ENCODE peak calls at places on chromosomes 3 and 15, in nine cellular contexts. One of them, this sample, is unnamed.
A peak's percentile ranks its signal among the peaks of the same experiment; 100 is the strongest.

GRCh38 chr3:119245778-119246177 is 5.1 kb upstream of the B4GALT4 start:
- DNase-seq in pancreas: no peak
- DNase-seq in HCT116: no peak
- DNase-seq in astrocyte of the spinal cord: no peak
- DNase-seq in adrenal gland: peak; percentile 52
- DNase-seq in right atrium auricular region: no peak
- DNase-seq in foreskin keratinocyte: no peak
- DNase-seq in progenitor cell of endocrine pancreas: no peak
- DNase-seq in BJ: no peak
- DNase-seq in this sample: no peak

GRCh38 chr3:24305795-24306467 is 188.7 kb downstream of the THRB start:
- DNase-seq in foreskin keratinocyte: no peak
- DNase-seq in HCT116: no peak
- DNase-seq in progenitor cell of endocrine pancreas: no peak
- DNase-seq in pancreas: no peak
- DNase-seq in adrenal gland: no peak
- DNase-seq in astrocyte of the spinal cord: peak; percentile 33
- DNase-seq in right atrium auricular region: no peak
- DNase-seq in BJ: no peak
- DNase-seq in this sample: peak; percentile 55

GRCh38 chr3:119690043-119690656 is 12.7 kb upstream of the CFAP91 start:
- DNase-seq in BJ: no peak
- DNase-seq in right atrium auricular region: no peak
- DNase-seq in progenitor cell of endocrine pancreas: no peak
- DNase-seq in adrenal gland: no peak
- DNase-seq in astrocyte of the spinal cord: peak; percentile 46
- DNase-seq in HCT116: no peak
- DNase-seq in foreskin keratinocyte: no peak
- DNase-seq in pancreas: no peak
- DNase-seq in this sample: peak; percentile 48

GRCh38 chr15:70328137-70329115 is 230.7 kb upstream of the TLE3 start:
- DNase-seq in BJ: peak; percentile 52
- DNase-seq in foreskin keratinocyte: no peak
- DNase-seq in progenitor cell of endocrine pancreas: no peak
- DNase-seq in astrocyte of the spinal cord: peak; percentile 94
- DNase-seq in right atrium auricular region: peak; percentile 59
- DNase-seq in adrenal gland: peak; percentile 43
- DNase-seq in HCT116: no peak
- DNase-seq in pancreas: no peak
- DNase-seq in this sample: no peak

GRCh38 chr15:94972314-94972713 is 741.0 kb downstream of the MCTP2 start:
- DNase-seq in right atrium auricular region: no peak
- DNase-seq in pancreas: no peak
- DNase-seq in adrenal gland: no peak
- DNase-seq in HCT116: no peak
- DNase-seq in foreskin keratinocyte: peak; percentile 35
- DNase-seq in BJ: no peak
- DNase-seq in progenitor cell of endocrine pancreas: no peak
- DNase-seq in astrocyte of the spinal cord: peak; percentile 0
- DNase-seq in this sample: peak; percentile 20

GRCh38 chr15:74270155-74270554 is 34.0 kb downstream of the CCDC33 start:
- DNase-seq in right atrium auricular region: no peak
- DNase-seq in HCT116: no peak
- DNase-seq in progenitor cell of endocrine pancreas: no peak
- DNase-seq in astrocyte of the spinal cord: no peak
- DNase-seq in pancreas: no peak
- DNase-seq in foreskin keratinocyte: no peak
- DNase-seq in BJ: no peak
- DNase-seq in adrenal gland: no peak
- DNase-seq in this sample: no peak

GRCh38 chr3:108485146-108485545 is 25.2 kb downstream of the MYH15 start:
- DNase-seq in astrocyte of the spinal cord: no peak
- DNase-seq in adrenal gland: no peak
- DNase-seq in pancreas: no peak
- DNase-seq in foreskin keratinocyte: no peak
- DNase-seq in progenitor cell of endocrine pancreas: no peak
- DNase-seq in HCT116: no peak
- DNase-seq in BJ: no peak
- DNase-seq in right atrium auricular region: no peak
- DNase-seq in this sample: no peak

GRCh38 chr15:101499863-101500713 is 10.6 kb upstream of the PCSK6 start:
- DNase-seq in adrenal gland: peak; percentile 95
- DNase-seq in right atrium auricular region: no peak
- DNase-seq in pancreas: peak; percentile 90
- DNase-seq in progenitor cell of endocrine pancreas: no peak
- DNase-seq in HCT116: no peak
- DNase-seq in foreskin keratinocyte: no peak
- DNase-seq in BJ: no peak
- DNase-seq in astrocyte of the spinal cord: no peak
- DNase-seq in this sample: peak; percentile 65

GRCh38 chr3:161107311-161107710 is 2.2 kb upstream of the B3GALNT1 start:
- DNase-seq in HCT116: no peak
- DNase-seq in foreskin keratinocyte: no peak
- DNase-seq in right atrium auricular region: no peak
- DNase-seq in pancreas: no peak
- DNase-seq in progenitor cell of endocrine pancreas: no peak
- DNase-seq in BJ: no peak
- DNase-seq in astrocyte of the spinal cord: no peak
- DNase-seq in adrenal gland: no peak
- DNase-seq in this sample: no peak

GRCh38 chr3:15332405-15333098 is at the start of gene SH3BP5:
- DNase-seq in foreskin keratinocyte: no peak
- DNase-seq in adrenal gland: peak; percentile 88
- DNase-seq in BJ: no peak
- DNase-seq in HCT116: peak; percentile 26
- DNase-seq in right atrium auricular region: peak; percentile 79
- DNase-seq in progenitor cell of endocrine pancreas: peak; percentile 60
- DNase-seq in pancreas: peak; percentile 57
- DNase-seq in astrocyte of the spinal cord: peak; percentile 53
- DNase-seq in this sample: peak; percentile 63
- TF ChIP-seq CTCF in foreskin keratinocyte: peak; percentile 84
- TF ChIP-seq CTCF in adrenal gland: peak; percentile 92
- TF ChIP-seq CTCF in BJ: peak; percentile 31
- TF ChIP-seq CTCF in HCT116: no peak
- TF ChIP-seq CTCF in right atrium auricular region: peak; percentile 74
- TF ChIP-seq CTCF in progenitor cell of endocrine pancreas: peak; percentile 66
- TF ChIP-seq CTCF in pancreas: peak; percentile 59
- TF ChIP-seq CTCF in astrocyte of the spinal cord: peak; percentile 60
- TF ChIP-seq CTCF in this sample: peak; percentile 53

DNA sequence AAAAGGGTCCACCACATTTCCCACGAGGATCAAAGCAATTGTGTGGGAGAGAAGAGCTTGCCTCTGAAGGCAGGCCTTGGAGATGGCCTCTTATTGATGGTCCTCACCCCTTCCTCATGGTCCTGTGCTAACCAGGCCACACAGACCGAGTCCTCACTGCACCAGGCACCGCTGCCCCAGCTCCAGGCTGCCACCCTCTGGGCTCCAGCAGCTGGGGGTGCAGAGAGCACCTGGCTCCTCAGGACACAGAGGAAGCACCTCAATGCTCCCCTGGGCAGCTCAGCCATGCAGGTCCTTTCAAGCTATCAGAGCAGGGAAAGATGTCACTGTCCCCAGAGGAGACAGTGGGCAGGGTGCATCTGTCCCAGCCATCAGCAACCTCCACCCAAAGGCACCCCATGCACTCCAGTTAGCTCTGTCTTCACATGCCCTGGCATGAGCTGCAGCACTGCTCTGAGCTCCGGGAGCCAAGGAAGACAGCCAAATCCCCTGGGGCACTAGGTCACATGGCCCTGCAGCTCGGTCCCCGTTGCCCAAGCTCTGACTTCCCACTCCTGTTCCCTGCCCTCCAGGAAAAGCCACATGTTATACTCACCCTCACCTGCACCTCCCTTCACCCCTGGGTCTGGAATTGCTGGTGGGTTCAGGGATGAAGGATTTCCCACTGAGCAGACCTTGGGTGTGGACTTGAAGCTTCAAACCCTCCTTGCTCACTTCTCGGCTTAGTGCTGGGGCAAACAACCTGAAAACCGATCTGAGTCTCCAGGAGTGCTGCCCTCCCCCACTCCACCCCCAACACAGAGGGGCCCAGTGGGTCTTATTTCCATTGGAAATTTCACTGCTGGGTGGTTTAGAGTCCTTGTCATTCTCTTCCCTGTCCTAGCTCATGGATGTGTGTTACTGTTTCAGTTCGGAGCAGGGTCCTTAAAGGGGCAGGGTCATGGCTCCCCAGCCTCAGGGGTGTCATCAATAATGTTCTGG is 32.6 kb downstream of the ALS2CL start:
- DNase-seq in BJ: no peak
- DNase-seq in astrocyte of the spinal cord: no peak
- DNase-seq in pancreas: no peak
- DNase-seq in right atrium auricular region: peak; percentile 51
- DNase-seq in foreskin keratinocyte: peak; percentile 21
- DNase-seq in adrenal gland: no peak
- DNase-seq in HCT116: no peak
- DNase-seq in progenitor cell of endocrine pancreas: no peak
- DNase-seq in this sample: peak; percentile 60
- TF ChIP-seq CTCF in BJ: no peak
- TF ChIP-seq CTCF in astrocyte of the spinal cord: no peak
- TF ChIP-seq CTCF in pancreas: no peak
- TF ChIP-seq CTCF in right atrium auricular region: no peak
- TF ChIP-seq CTCF in foreskin keratinocyte: peak; percentile 38
- TF ChIP-seq CTCF in adrenal gland: no peak
- TF ChIP-seq CTCF in HCT116: peak; percentile 19
- TF ChIP-seq CTCF in progenitor cell of endocrine pancreas: no peak
- TF ChIP-seq CTCF in this sample: no peak

GRCh38 chr3:188947401-188947982 is 224.3 kb upstream of the TPRG1 start:
- DNase-seq in BJ: peak; percentile 24
- DNase-seq in HCT116: peak; percentile 73
- DNase-seq in foreskin keratinocyte: peak; percentile 76
- DNase-seq in pancreas: peak; percentile 89
- DNase-seq in right atrium auricular region: peak; percentile 92
- DNase-seq in adrenal gland: peak; percentile 92
- DNase-seq in astrocyte of the spinal cord: peak; percentile 93
- DNase-seq in progenitor cell of endocrine pancreas: peak; percentile 67
- DNase-seq in this sample: peak; percentile 94
- TF ChIP-seq CTCF in BJ: peak; percentile 47
- TF ChIP-seq CTCF in HCT116: no peak
- TF ChIP-seq CTCF in foreskin keratinocyte: peak; percentile 55
- TF ChIP-seq CTCF in pancreas: peak; percentile 19
- TF ChIP-seq CTCF in right atrium auricular region: no peak
- TF ChIP-seq CTCF in adrenal gland: peak; percentile 52
- TF ChIP-seq CTCF in astrocyte of the spinal cord: peak; percentile 36
- TF ChIP-seq CTCF in progenitor cell of endocrine pancreas: peak; percentile 54
- TF ChIP-seq CTCF in this sample: peak; percentile 46

DNA sequence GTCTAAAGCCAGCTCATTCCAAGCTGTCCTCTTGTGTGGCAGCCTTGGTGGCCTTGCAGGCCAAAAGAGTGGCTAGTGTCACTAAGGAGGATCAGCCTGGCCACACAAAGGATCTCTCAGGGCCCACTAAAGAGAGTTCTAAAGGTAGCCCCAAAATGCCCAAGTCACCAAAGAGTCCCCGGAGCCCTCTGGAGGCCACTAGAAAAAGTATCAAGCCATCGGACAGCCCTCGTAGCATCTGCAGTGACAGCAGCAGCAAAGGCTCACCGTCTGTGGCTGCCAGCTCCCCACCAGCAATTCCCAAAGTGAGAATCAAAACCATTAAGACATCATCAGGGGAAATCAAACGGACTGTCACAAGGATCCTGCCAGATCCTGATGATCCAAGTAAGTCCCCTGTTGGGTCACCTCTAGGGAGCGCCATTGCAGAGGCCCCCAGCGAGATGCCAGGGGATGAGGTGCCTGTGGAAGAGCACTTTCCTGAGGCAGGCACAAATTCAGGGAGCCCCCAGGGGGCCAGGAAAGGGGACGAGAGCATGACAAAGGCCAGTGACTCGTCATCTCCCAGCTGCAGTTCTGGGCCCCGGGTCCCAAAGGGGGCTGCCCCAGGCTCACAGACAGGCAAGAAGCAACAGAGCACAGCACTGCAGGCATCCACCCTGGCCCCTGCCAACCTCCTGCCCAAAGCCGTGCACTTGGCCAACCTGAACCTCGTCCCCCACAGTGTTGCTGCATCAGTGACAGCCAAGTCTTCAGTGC is 33.5 kb upstream of the ALPK3 start:
- DNase-seq in BJ: no peak
- DNase-seq in HCT116: no peak
- DNase-seq in right atrium auricular region: no peak
- DNase-seq in pancreas: no peak
- DNase-seq in astrocyte of the spinal cord: no peak
- DNase-seq in adrenal gland: no peak
- DNase-seq in foreskin keratinocyte: no peak
- DNase-seq in progenitor cell of endocrine pancreas: no peak
- DNase-seq in this sample: no peak
- TF ChIP-seq CTCF in BJ: no peak
- TF ChIP-seq CTCF in HCT116: peak; percentile 19
- TF ChIP-seq CTCF in right atrium auricular region: no peak
- TF ChIP-seq CTCF in pancreas: no peak
- TF ChIP-seq CTCF in astrocyte of the spinal cord: no peak
- TF ChIP-seq CTCF in adrenal gland: no peak
- TF ChIP-seq CTCF in foreskin keratinocyte: peak; percentile 7
- TF ChIP-seq CTCF in progenitor cell of endocrine pancreas: no peak
- TF ChIP-seq CTCF in this sample: no peak